ENCODE peak calls at places on chromosomes 16 and 17, in four cellular contexts. Q, Y, B and G are unnamed samples.

GRCh38 chr16:49213594-49213993 is 68.0 kb downstream of the CBLN1 start:
- DNase-seq in Y (no peak), B (no peak), Q (no peak), G (no peak)

GRCh38 chr17:63945851-63946439 is 13.8 kb upstream of the CD79B start:
- DNase-seq in Y (no peak), B (no peak), Q (peak), G (peak)

GRCh38 chr16:84786605-84787302 is 33.0 kb upstream of the CRISPLD2 start:
- DNase-seq in Q (no peak), B (no peak), Y (no peak), G (no peak)

GRCh38 chr17:27529230-27529796 is 73.1 kb downstream of the KSR1 start:
- DNase-seq in Y (no peak), Q (no peak), B (no peak), G (peak)

GRCh38 chr17:27352481-27353460 is 58.9 kb downstream of the WSB1 start:
- DNase-seq in Y (no peak), B (no peak), Q (no peak), G (no peak)

GRCh38 chr16:88968589-88969280 is 8.3 kb downstream of the CBFA2T3 start:
- DNase-seq in B (no peak), Q (no peak), Y (no peak), G (no peak)

GRCh38 chr17:18955009-18955408 is 3.0 kb downstream of the SLC5A10 start:
- DNase-seq in Q (no peak), Y (no peak), B (no peak), G (no peak)

GRCh38 chr16:30565526-30565925 is 6.0 kb downstream of the ZNF688 start:
- DNase-seq in B (no peak), Q (no peak), Y (no peak), G (no peak)

GRCh38 chr16:22300427-22301071 is 3.3 kb downstream of the POLR3E start:
- DNase-seq in Y (peak), B (no peak), Q (no peak), G (peak)

GRCh38 chr17:50501054-50501453 is 7.2 kb upstream of the MYCBPAP start:
- DNase-seq in Q (no peak), B (no peak), Y (peak), G (no peak)

GRCh38 chr16:10519929-10520868 is 60.2 kb downstream of the EMP2 start:
- DNase-seq in Y (no peak), B (no peak), Q (no peak), G (no peak)

GRCh38 chr17:75571885-75572215 is 15.8 kb upstream of the MYO15B start:
- DNase-seq in B (no peak), Q (no peak), Y (no peak), G (no peak)

GRCh38 chr17:79630821-79631639 is 20.2 kb upstream of the RBFOX3 start:
- DNase-seq in Q (no peak), B (no peak), Y (no peak), G (no peak)

GRCh38 chr16:89410794-89411309 is 79.5 kb downstream of the ANKRD11 start:
- DNase-seq in B (no peak), Y (peak), Q (no peak), G (peak)

GRCh38 chr16:71894229-71894920 is 956 bp upstream of the IST1 start:
- DNase-seq in B (peak), Y (peak), Q (peak), G (peak)

GRCh38 chr16:87963400-87963799 is 12.2 kb downstream of the BANP start:
- DNase-seq in Y (peak), Q (peak), B (no peak), G (peak)

GRCh38 chr17:62703776-62704380 is 76.4 kb downstream of the MRC2 start:
- DNase-seq in Q (peak), B (peak), Y (no peak), G (no peak)